ENCODE peak calls at places on chromosome 6, in six cellular contexts. O is A549, T is HepG2, C is SK-N-SH, N is IMR-90, X is K562. W is an unnamed sample.
A peak's percentile ranks its signal among the peaks of the same experiment; 100 is the strongest.

GRCh38 chr6:145699462-145699861 is 35.9 kb downstream of the EPM2A start:
- DNase-seq in O (peak; percentile 9), T (no peak), C (no peak), N (peak; percentile 82), X (no peak), W (no peak)

GRCh38 chr6:14288910-14289309 is 171.3 kb downstream of the CD83 start:
- DNase-seq in O (no peak), T (no peak), C (no peak), N (no peak), X (no peak), W (no peak)

GRCh38 chr6:53359088-53359842 is 10.5 kb upstream of the ELOVL5 start:
- DNase-seq in O (peak; percentile 95), T (peak; percentile 92), C (peak; percentile 99), N (peak; percentile 91), X (peak; percentile 99), W (peak; percentile 78)

GRCh38 chr6:32609391-32609730 is 19.7 kb upstream of the HLA-DRB1 start:
- DNase-seq in O (no peak), T (no peak), C (no peak), N (no peak), X (no peak), W (no peak)

GRCh38 chr6:2959909-2960719 is 11.3 kb downstream of the SERPINB6 start:
- DNase-seq in O (peak; percentile 38), T (no peak), C (no peak), N (peak; percentile 90), X (no peak), W (no peak)

GRCh38 chr6:151071295-151071694 is 168.5 kb upstream of the AKAP12 start:
- DNase-seq in O (peak; percentile 79), T (peak; percentile 38), C (no peak), N (peak; percentile 91), X (no peak), W (no peak)

GRCh38 chr6:30646450-30647038 is 389 bp upstream of the C6orf136 start:
- DNase-seq in O (no peak), T (no peak), C (peak; percentile 45), N (no peak), X (peak; percentile 59), W (no peak)

GRCh38 chr6:6313012-6313411 is 7.5 kb downstream of the F13A1 start:
- DNase-seq in O (no peak), T (no peak), C (no peak), N (no peak), X (no peak), W (no peak)

GRCh38 chr6:157956171-157956730 is 25.4 kb upstream of the SYNJ2 start:
- DNase-seq in O (no peak), T (no peak), C (no peak), N (no peak), X (no peak), W (no peak)

GRCh38 chr6:107624050-107624449 is 134.1 kb downstream of the SOBP start:
- DNase-seq in O (no peak), T (no peak), C (no peak), N (no peak), X (no peak), W (no peak)

GRCh38 chr6:22135395-22135794 is 161.4 kb downstream of the PRL start:
- DNase-seq in O (no peak), T (no peak), C (no peak), N (no peak), X (no peak), W (no peak)

GRCh38 chr6:160188773-160189172 is 67.2 kb downstream of the SLC22A1 start:
- DNase-seq in O (peak; percentile 7), T (no peak), C (no peak), N (no peak), X (no peak), W (no peak)

GRCh38 chr6:127877231-127877630 is 23.6 kb downstream of the THEMIS start:
- DNase-seq in O (no peak), T (no peak), C (no peak), N (no peak), X (no peak), W (no peak)

GRCh38 chr6:154448448-154449096 is 61.9 kb downstream of the CNKSR3 start:
- DNase-seq in O (no peak), T (no peak), C (peak; percentile 78), N (peak; percentile 93), X (peak; percentile 28), W (no peak)

GRCh38 chr6:39240155-39240757 is 11.0 kb upstream of the KCNK5 start:
- DNase-seq in O (no peak), T (no peak), C (no peak), N (no peak), X (no peak), W (no peak)

GRCh38 chr6:129748901-129749748 is 39.1 kb upstream of the ARHGAP18 start:
- DNase-seq in O (no peak), T (no peak), C (no peak), N (peak; percentile 77), X (no peak), W (no peak)

GRCh38 chr6:19719691-19720127 is 117.5 kb upstream of the ID4 start:
- DNase-seq in O (no peak), T (no peak), C (peak; percentile 15), N (peak; percentile 70), X (no peak), W (no peak)

DNA sequence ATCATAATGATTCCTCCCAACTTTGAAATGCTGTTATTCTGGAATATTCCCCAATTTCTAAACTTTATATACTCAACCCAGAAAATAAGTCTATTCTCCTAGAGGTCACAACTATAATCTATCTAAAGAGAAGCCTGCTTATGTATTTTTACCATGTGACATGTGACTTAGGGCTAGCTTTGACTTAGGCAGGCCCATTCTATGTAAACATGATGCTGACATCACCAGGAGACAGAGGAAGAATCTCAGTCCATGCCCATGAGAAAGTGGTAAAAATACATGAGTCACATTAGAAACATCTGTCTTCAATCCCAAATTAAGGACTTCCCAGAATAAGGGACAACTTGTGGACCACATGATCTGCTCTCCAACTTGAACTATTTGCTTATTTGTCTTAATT is 113.6 kb upstream of the ID4 start:
- DNase-seq in O (peak; percentile 36), T (no peak), C (no peak), N (peak; percentile 93), X (no peak), W (no peak)
- TF ChIP-seq SMC3 in O (no peak), T (no peak), C (no peak), N (no peak), X (no peak), W (no peak)

GRCh38 chr6:11659757-11660156 is 118.8 kb downstream of the ADTRP start:
- DNase-seq in O (no peak), T (no peak), C (no peak), N (no peak), X (no peak), W (no peak)

GRCh38 chr6:11663519-11663918 is 115.1 kb downstream of the ADTRP start:
- DNase-seq in O (no peak), T (no peak), C (no peak), N (no peak), X (no peak), W (no peak)

GRCh38 chr6:11667876-11668275 is 110.7 kb downstream of the ADTRP start:
- DNase-seq in O (no peak), T (no peak), C (no peak), N (no peak), X (no peak), W (no peak)

GRCh38 chr6:11665636-11666335 is 112.8 kb downstream of the ADTRP start:
- DNase-seq in O (no peak), T (no peak), C (no peak), N (no peak), X (no peak), W (no peak)

DNA sequence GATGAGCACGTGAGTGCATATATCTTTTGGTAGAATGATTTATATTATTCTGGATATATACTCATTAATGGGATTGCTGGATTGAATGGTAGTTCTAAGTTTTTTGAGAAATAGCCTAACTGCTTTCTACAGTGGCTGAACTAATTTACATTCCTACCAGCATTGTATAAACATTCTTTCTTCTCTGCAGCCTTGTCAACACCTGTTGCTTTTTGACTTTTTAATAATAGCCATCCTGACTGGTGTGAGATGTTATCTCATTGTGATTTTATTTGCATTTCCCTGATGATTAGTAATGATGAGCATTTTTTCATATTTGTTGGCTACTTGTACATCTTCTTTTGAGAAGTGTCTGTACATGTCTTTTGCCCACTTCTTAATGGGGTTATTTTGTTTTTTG is 116.3 kb downstream of the ADTRP start:
- DNase-seq in O (no peak), T (no peak), C (no peak), N (no peak), X (no peak), W (no peak)
- TF ChIP-seq USF2 in O (no peak), T (no peak), C (no peak), N (no peak), X (no peak), W (no peak)

DNA sequence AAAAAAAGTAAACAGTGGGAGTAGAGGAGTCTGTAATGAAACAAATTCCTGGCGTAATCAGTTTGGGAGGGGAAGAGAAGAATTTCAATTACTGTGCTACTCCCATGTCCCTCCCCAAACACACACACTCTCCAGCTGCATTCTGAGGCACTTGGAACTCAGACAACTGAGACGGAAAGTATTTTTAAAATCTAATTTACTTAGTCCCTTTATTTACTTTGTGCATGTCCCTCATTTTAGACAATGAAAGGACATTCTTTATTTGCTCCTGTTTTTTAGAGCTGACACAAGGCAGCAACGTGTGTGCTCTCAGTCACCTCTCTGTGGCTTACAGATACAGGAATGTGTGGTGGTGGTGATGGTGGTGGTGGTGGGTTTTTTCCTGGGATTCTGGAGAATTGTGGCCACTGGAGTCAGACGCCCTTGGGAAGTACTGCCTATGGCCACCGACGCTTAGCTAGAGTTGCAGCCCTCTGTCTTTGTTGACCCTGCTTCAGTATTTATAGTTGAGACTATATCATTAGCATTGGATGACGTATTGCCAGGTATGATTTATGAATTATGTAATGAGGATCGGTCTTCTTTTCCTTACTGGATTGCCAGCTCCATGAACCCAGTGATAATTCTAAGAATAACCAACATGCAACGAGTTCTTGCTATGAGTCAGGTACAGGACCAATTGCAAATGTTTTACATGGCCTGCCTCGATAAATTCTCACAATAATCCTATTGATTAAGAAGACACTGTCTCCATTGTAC is 63.7 kb downstream of the CLIC5 start:
- DNase-seq in O (no peak), T (no peak), C (no peak), N (no peak), X (no peak), W (no peak)
- TF ChIP-seq SMC3 in O (no peak), T (no peak), C (no peak), N (no peak), X (no peak), W (no peak)

GRCh38 chr6:35933844-35934243 is 12.9 kb upstream of the SRPK1 start:
- DNase-seq in O (no peak), T (no peak), C (no peak), N (no peak), X (no peak), W (no peak)

GRCh38 chr6:35935469-35935868 is 14.6 kb upstream of the SRPK1 start:
- DNase-seq in O (no peak), T (no peak), C (no peak), N (no peak), X (no peak), W (no peak)

GRCh38 chr6:35929601-35930000 is 8.7 kb upstream of the SRPK1 start:
- DNase-seq in O (no peak), T (no peak), C (no peak), N (no peak), X (no peak), W (no peak)

GRCh38 chr6:35926509-35927215 is 5.8 kb upstream of the SRPK1 start:
- DNase-seq in O (no peak), T (no peak), C (no peak), N (no peak), X (no peak), W (no peak)

GRCh38 chr6:35931120-35931561 is 10.2 kb upstream of the SRPK1 start:
- DNase-seq in O (no peak), T (no peak), C (no peak), N (no peak), X (no peak), W (no peak)
- TF ChIP-seq USF2 in O (no peak), T (no peak), C (no peak), N (no peak), X (no peak), W (no peak)

W was measured in GM12878.